ENCODE peak calls at places on chromosome 6, in four cellular contexts. N, R, O and G are unnamed samples.

GRCh38 chr6:290111-290932 is 2.0 kb upstream of the DUSP22 start:
- DNase-seq in N (no peak), R (no peak), O (no peak), G (no peak)

GRCh38 chr6:166443166-166443565 is 60.4 kb upstream of the MPC1 start:
- DNase-seq in N (no peak), R (no peak), O (no peak), G (no peak)

GRCh38 chr6:15399651-15400470 is 154.0 kb downstream of the JARID2 start:
- DNase-seq in N (peak; percentile 84), R (peak; percentile 82), O (peak; percentile 72), G (no peak)

GRCh38 chr6:125503181-125503580 is 201.4 kb upstream of the HDDC2 start:
- DNase-seq in N (no peak), R (no peak), O (no peak), G (peak; percentile 28)

GRCh38 chr6:162058281-162058875 is 669.2 kb downstream of the PRKN start:
- DNase-seq in N (no peak), R (no peak), O (peak; percentile 6), G (no peak)

GRCh38 chr6:112802154-112802553 is 455.0 kb downstream of the RFPL4B start:
- DNase-seq in N (peak; percentile 65), R (peak; percentile 96), O (no peak), G (no peak)

GRCh38 chr6:108207013-108207412 is 41.2 kb downstream of the NR2E1 start:
- DNase-seq in N (no peak), R (no peak), O (no peak), G (no peak)

GRCh38 chr6:90319044-90319443 is 22.4 kb upstream of the BACH2 start:
- DNase-seq in N (peak; percentile 82), R (peak; percentile 79), O (no peak), G (no peak)

GRCh38 chr6:53295176-53295575 is 53.6 kb downstream of the ELOVL5 start:
- DNase-seq in N (no peak), R (no peak), O (no peak), G (no peak)

GRCh38 chr6:127710668-127711067 is 133.7 kb downstream of the C6orf58 start:
- DNase-seq in N (no peak), R (no peak), O (no peak), G (no peak)
- H3K23ac ChIP-seq in N (no peak overlapping the region), R (no peak overlapping the region), O (no peak overlapping the region), G (no peak overlapping the region)

DNA sequence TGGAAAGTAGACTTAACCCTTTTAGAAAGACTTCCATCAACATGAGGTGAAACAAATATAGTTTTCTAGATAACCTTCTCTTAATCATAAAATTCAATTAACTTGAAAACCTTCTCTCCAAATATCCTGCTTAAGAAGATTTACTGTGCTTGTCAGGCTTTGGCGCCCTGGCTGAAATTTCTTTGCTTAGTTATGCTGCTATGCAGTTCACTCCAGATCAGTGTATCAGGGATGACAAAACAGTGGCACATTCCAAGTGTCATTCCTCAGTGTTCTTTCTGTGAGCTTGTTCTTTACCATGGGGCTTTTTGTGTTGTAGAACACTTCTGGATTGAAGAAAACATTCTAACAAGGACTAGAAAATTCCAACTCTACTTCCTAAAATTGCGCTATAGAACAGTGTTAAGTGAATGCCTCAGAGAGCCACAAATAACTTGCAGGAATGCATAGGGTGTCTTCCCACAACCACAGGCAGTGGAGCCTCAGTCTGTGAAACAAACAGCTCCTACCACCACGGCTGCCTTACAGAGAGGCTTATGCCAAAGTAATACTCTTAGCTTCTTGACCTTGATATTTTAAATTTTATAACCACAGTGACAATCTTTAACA is 443.6 kb downstream of the CDC5L start:
- DNase-seq in N (peak; percentile 64), R (no peak), O (peak; percentile 52), G (no peak)
- H2BK5ac ChIP-seq in N (no peak overlapping the region), R (no peak overlapping the region), O (no peak overlapping the region), G (no peak overlapping the region)

DNA sequence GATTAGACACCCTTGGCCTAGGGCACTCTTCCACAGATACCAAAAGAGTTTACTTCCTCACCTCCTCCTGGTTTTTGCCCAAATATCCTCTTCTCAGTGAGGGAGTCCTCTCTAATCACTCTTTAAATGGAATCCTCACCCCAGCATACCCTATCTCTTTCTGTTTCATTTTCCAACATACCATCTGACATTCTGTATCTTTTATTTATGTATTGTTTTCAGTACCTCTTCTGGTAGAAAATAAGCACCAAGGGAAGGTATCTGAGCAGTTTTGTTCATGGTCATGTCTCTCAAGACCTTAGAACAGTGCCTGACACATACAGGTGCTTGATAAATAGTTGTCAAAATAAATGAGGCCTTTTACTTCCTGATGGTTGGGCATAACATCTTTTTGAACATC is 55.1 kb downstream of the KIAA0408 start:
- DNase-seq in N (no peak), R (no peak), O (no peak), G (no peak)
- H3K27ac ChIP-seq in N (no peak overlapping the region), R (no peak overlapping the region), O (no peak overlapping the region), G (no peak overlapping the region)

GRCh38 chr6:34172961-34173775 is 27.3 kb upstream of the GRM4 start:
- DNase-seq in N (no peak), R (no peak), O (no peak), G (no peak)
- H3K23ac ChIP-seq in N (no peak overlapping the region), R (no peak overlapping the region), O (no peak overlapping the region), G (no peak overlapping the region)

DNA sequence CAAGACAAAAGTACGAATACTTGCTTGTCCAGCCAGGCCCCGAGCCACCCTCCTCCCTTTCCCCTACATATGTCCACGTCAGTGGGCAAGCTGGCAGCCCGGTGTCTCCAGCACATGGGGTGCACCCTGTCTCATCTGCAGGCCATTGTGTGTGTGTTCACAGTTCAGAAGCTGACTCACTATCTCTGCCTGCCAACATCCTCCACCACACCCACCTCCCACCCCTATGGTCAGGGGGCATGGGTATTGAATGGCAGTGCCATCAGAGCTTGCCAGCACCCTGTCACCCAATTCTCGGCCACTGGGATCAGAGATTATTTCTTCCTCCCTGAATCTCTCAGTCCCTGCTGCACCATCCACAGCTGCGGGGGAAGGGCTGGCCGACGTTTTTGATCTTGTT is 195.7 kb downstream of the FARS2 start:
- DNase-seq in N (no peak), R (peak; percentile 18), O (peak; percentile 41), G (no peak)
- H2BK5ac ChIP-seq in N (no peak overlapping the region), R (no peak overlapping the region), O (peak overlapping the region; percentile 63), G (no peak overlapping the region)

GRCh38 chr6:135036731-135037420 is 17.7 kb downstream of the HBS1L start:
- DNase-seq in N (no peak), R (no peak), O (no peak), G (no peak)

GRCh38 chr6:135033238-135033637 is 21.4 kb downstream of the HBS1L start:
- DNase-seq in N (no peak), R (no peak), O (no peak), G (no peak)

GRCh38 chr6:135038335-135038734 is 16.3 kb downstream of the HBS1L start:
- DNase-seq in N (no peak), R (no peak), O (no peak), G (no peak)

GRCh38 chr6:135043364-135043763 is 11.3 kb downstream of the HBS1L start:
- DNase-seq in N (no peak), R (no peak), O (no peak), G (no peak)

GRCh38 chr6:135037541-135037940 is 17.1 kb downstream of the HBS1L start:
- DNase-seq in N (no peak), R (no peak), O (no peak), G (no peak)
- H3K27ac ChIP-seq in N (no peak overlapping the region), R (no peak overlapping the region), O (no peak overlapping the region), G (no peak overlapping the region)

DNA sequence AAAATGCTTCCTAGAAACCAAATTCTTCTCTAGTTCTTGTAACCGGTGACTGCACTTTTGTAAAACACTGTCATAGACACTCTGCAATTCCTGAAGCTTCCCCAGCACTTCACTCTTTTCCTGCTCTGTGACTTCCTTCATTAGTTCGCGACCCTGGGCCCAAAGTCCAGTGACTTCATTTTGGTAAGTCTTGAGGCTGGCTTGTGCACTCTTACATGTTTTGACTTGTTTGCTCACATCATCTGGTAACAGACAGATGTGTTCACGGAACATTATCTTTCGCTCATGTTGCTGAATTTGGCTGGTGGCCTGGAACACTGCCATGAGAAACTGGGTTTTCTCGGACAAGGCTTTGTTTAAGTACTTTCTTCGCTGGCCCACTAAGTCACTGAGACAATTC is 306.2 kb downstream of the SYNE1 start:
- DNase-seq in N (no peak), R (no peak), O (no peak), G (no peak)
- H3K23ac ChIP-seq in N (no peak overlapping the region), R (no peak overlapping the region), O (no peak overlapping the region), G (no peak overlapping the region)